ENCODE peak calls at places on chromosome 1, in five cellular contexts. N, V, R, W and U are unnamed samples.

GRCh38 chr1:99358771-99359170 is 94.5 kb downstream of the PLPPR4 start:
- DNase-seq in N (no peak), V (no peak), R (no peak), W (no peak), U (no peak)

GRCh38 chr1:23421752-23422312 is 2.7 kb downstream of the TCEA3 start:
- DNase-seq in N (no peak), V (no peak), R (no peak), W (no peak), U (no peak)

GRCh38 chr1:98940680-98941079 is 64.0 kb downstream of the PLPPR5 start:
- DNase-seq in N (no peak), V (no peak), R (no peak), W (no peak), U (no peak)

GRCh38 chr1:97943354-97943753 is 22.5 kb upstream of the DPYD start:
- DNase-seq in N (no peak), V (no peak), R (no peak), W (no peak), U (no peak)

GRCh38 chr1:97901017-97901658 is 19.7 kb downstream of the DPYD start:
- DNase-seq in N (no peak), V (no peak), R (peak), W (no peak), U (no peak)

GRCh38 chr1:116026626-116027025 is 50.3 kb downstream of the SLC22A15 start:
- DNase-seq in N (no peak), V (peak), R (no peak), W (no peak), U (no peak)

GRCh38 chr1:151251656-151252470 is 2.7 kb upstream of the PSMD4 start:
- DNase-seq in N (peak), V (peak), R (peak), W (peak), U (peak)

GRCh38 chr1:66256629-66257575 is 277.1 kb upstream of the SGIP1 start:
- DNase-seq in N (no peak), V (no peak), R (no peak), W (no peak), U (no peak)

GRCh38 chr1:15538750-15539149 is 12.1 kb downstream of the DNAJC16 start:
- DNase-seq in N (no peak), V (peak), R (no peak), W (no peak), U (no peak)